ENCODE peak calls at places on chromosomes 2 and 18, in eight cellular contexts. P is stimulated activated CD4-positive, alpha-beta T cell treated with anti-CD3 and anti-CD28 coated beads, Interleukin-2, amount 100 ng/mL, for 48 hours; I is stimulated activated CD8-positive, alpha-beta memory T cell treated with anti-CD3 and anti-CD28 coated beads, Interleukin-7, amount 100 ng/mL, for 48 hours; Q is lung; E is globus pallidus; B is choroid plexus epithelial cell; Z is activated naive CD4-positive, alpha-beta T cell; H is BJ. O is an unnamed sample.

GRCh38 chr2:226909836-226910235 is 74.0 kb downstream of the RHBDD1 start:
- DNase-seq in B (no peak), P (no peak), H (no peak), I (no peak), Q (no peak), E (no peak), Z (no peak), O (no peak)

GRCh38 chr2:25481381-25482310 is 139.9 kb upstream of the DNMT3A start:
- DNase-seq in E (no peak), H (no peak), I (no peak), B (peak), Q (no peak), Z (no peak), P (no peak), O (no peak)

GRCh38 chr18:27844416-27844792 is 332.5 kb downstream of the CDH2 start:
- DNase-seq in B (peak), E (no peak), I (no peak), Q (no peak), P (no peak), Z (no peak), H (peak), O (peak)

GRCh38 chr2:85889648-85890281 is 975 bp upstream of the ST3GAL5 start:
- DNase-seq in Q (peak), H (no peak), E (peak), Z (no peak), B (no peak), P (no peak), I (no peak), O (no peak)

GRCh38 chr18:24530630-24531111 is 70.2 kb downstream of the HRH4 start:
- DNase-seq in P (no peak), E (no peak), Z (no peak), Q (no peak), H (peak), I (no peak), B (peak), O (peak)

GRCh38 chr2:100761365-100761764 is 58.6 kb upstream of the NPAS2 start:
- DNase-seq in B (no peak), I (no peak), Z (no peak), E (no peak), Q (no peak), P (no peak), H (no peak), O (no peak)

GRCh38 chr18:13474907-13475306 is 251.5 kb downstream of the FAM210A start:
- DNase-seq in E (no peak), I (no peak), H (no peak), P (no peak), Q (no peak), B (no peak), Z (no peak), O (no peak)

GRCh38 chr2:9168851-9169250 is 37.8 kb upstream of the ASAP2 start:
- DNase-seq in E (no peak), P (no peak), Z (no peak), H (no peak), B (no peak), Q (no peak), I (no peak), O (no peak)

GRCh38 chr2:151237422-151238012 is 24.1 kb downstream of the RBM43 start:
- DNase-seq in Z (no peak), H (no peak), Q (no peak), I (peak), P (no peak), B (peak), E (no peak), O (no peak)

GRCh38 chr2:46847185-46847710 is 68.4 kb downstream of the MCFD2 start:
- DNase-seq in H (peak), Q (peak), E (peak), P (no peak), I (no peak), Z (no peak), B (peak), O (peak)

GRCh38 chr2:174180165-174180724 is 68.1 kb downstream of the OLA1 start:
- DNase-seq in H (no peak), Z (no peak), Q (no peak), B (peak), P (no peak), I (no peak), E (no peak), O (no peak)

GRCh38 chr18:48452863-48453323 is 43.7 kb upstream of the ZBTB7C start:
- DNase-seq in I (no peak), E (no peak), P (no peak), H (no peak), B (peak), Z (no peak), Q (no peak), O (no peak)